ENCODE peak calls at places on chromosomes 4 and X, in six cellular contexts. X, C, A, V, Y and Q are unnamed samples.

GRCh38 chr4:151324449-151325319 is 721 bp downstream of the SH3D19 start:
- DNase-seq in V (peak), X (peak), A (peak), C (peak), Y (peak), Q (peak)

GRCh38 chrX:71128915-71129765 is 10.7 kb downstream of the MED12 start:
- DNase-seq in V (peak), X (peak), A (peak), C (peak), Y (peak), Q (peak)

GRCh38 chr4:138870739-138871633 is 144.6 kb upstream of the NOCT start:
- DNase-seq in Y (peak), V (peak), A (peak), C (peak), X (peak), Q (peak)

GRCh38 chr4:133921280-133922195 is 280.1 kb downstream of the PABPC4L start:
- DNase-seq in A (no peak), X (peak), C (no peak), Y (no peak), V (no peak), Q (peak)

GRCh38 chrX:118976599-118977340 is 2.4 kb downstream of the LONRF3 start:
- DNase-seq in X (no peak), Y (peak), C (no peak), A (no peak), V (no peak), Q (no peak)

GRCh38 chrX:10111364-10112148 is 45.2 kb upstream of the CLCN4 start:
- DNase-seq in V (no peak), Y (no peak), A (peak), X (no peak), C (no peak), Q (peak)

GRCh38 chr4:61162116-61162515 is 38.0 kb upstream of the ADGRL3 start:
- DNase-seq in A (no peak), Y (no peak), V (peak), C (peak), X (peak), Q (no peak)

GRCh38 chrX:43868791-43869190 is 13.5 kb downstream of the MAOB start:
- DNase-seq in X (no peak), A (no peak), V (no peak), C (no peak), Y (no peak), Q (no peak)

GRCh38 chrX:109858602-109859341 is 125.7 kb upstream of the ACSL4 start:
- DNase-seq in X (no peak), V (no peak), C (no peak), A (no peak), Y (no peak), Q (no peak)

GRCh38 chrX:133994576-133994975 is 9.2 kb upstream of the GPC3 start:
- DNase-seq in A (no peak), C (no peak), X (peak), Y (no peak), V (no peak), Q (no peak)

GRCh38 chr4:29131304-29131703 is 1588.9 kb upstream of the PCDH7 start:
- DNase-seq in V (no peak), A (no peak), X (no peak), Y (no peak), C (no peak), Q (no peak)

GRCh38 chrX:7147431-7147977 is at the start of gene STS:
- DNase-seq in A (no peak), Y (peak), C (no peak), X (peak), V (peak), Q (peak)

GRCh38 chr4:172042714-172043114 is 229.5 kb downstream of the GALNTL6 start:
- DNase-seq in Y (no peak), C (no peak), A (no peak), X (no peak), V (peak), Q (peak)

GRCh38 chrX:149521438-149521837 is 16.3 kb upstream of the IDS start:
- DNase-seq in V (no peak), C (no peak), A (no peak), X (no peak), Y (no peak), Q (no peak)

GRCh38 chr4:169275180-169275579 is 4.4 kb upstream of the SH3RF1 start:
- DNase-seq in A (no peak), Y (no peak), X (peak), V (no peak), C (no peak), Q (no peak)

GRCh38 chrX:153649178-153649914 is 2.3 kb downstream of the DUSP9 start:
- DNase-seq in Y (no peak), C (no peak), X (no peak), A (peak), V (no peak), Q (no peak)

GRCh38 chrX:13652256-13653021 is 502 bp upstream of the TCEANC start:
- DNase-seq in V (peak), C (peak), X (peak), A (no peak), Y (no peak), Q (peak)

GRCh38 chr4:142558851-142559250 is 287.2 kb downstream of the INPP4B start:
- DNase-seq in C (peak), V (no peak), A (no peak), Y (no peak), X (peak), Q (no peak)

GRCh38 chr4:4875147-4875546 is 15.7 kb downstream of the MSX1 start:
- DNase-seq in V (no peak), A (no peak), C (no peak), X (no peak), Y (no peak), Q (no peak)

GRCh38 chr4:55030606-55031005 is 94.8 kb downstream of the KDR start:
- DNase-seq in V (no peak), C (no peak), Y (no peak), A (no peak), X (no peak), Q (no peak)

GRCh38 chr4:90419124-90419711 is 292.0 kb downstream of the CCSER1 start:
- DNase-seq in A (peak), C (no peak), Y (no peak), V (peak), X (peak), Q (peak)

GRCh38 chr4:5448286-5448685 is 260.1 kb downstream of the EVC2 start:
- DNase-seq in C (no peak), Y (no peak), V (no peak), A (no peak), X (no peak), Q (no peak)

GRCh38 chrX:143683486-143683885 is 37.1 kb downstream of the SPANXN2 start:
- DNase-seq in Y (no peak), A (no peak), V (no peak), X (no peak), C (no peak), Q (no peak)

GRCh38 chr4:168516841-168517240 is 20.0 kb downstream of the PALLD start:
- DNase-seq in A (no peak), X (no peak), V (no peak), Y (no peak), C (no peak), Q (peak)

GRCh38 chr4:41964401-41964800 is 17.2 kb upstream of the DCAF4L1 start:
- DNase-seq in C (no peak), A (no peak), X (no peak), Y (no peak), V (no peak), Q (no peak)

GRCh38 chr4:41967392-41967791 is 14.2 kb upstream of the DCAF4L1 start:
- DNase-seq in Y (no peak), V (no peak), X (no peak), A (no peak), C (no peak), Q (no peak)

GRCh38 chr4:41957634-41958033 is 22.4 kb downstream of the TMEM33 start:
- DNase-seq in C (no peak), V (no peak), X (peak), A (peak), Y (no peak), Q (peak)

GRCh38 chr4:41963105-41963504 is 18.5 kb upstream of the DCAF4L1 start:
- DNase-seq in Y (no peak), C (peak), A (no peak), V (no peak), X (peak), Q (peak)
- TF ChIP-seq CTCF in Y (no peak), C (no peak), A (no peak), V (peak), X (peak), Q (no peak)

GRCh38 chr4:24912252-24913098 is at the start of gene CCDC149:
- DNase-seq in Y (peak), X (peak), C (peak), A (peak), V (peak), Q (peak)
- TF ChIP-seq CTCF in Y (no peak), X (no peak), C (no peak), A (no peak), V (no peak), Q (no peak)

GRCh38 chr4:186192068-186192751 is 843 bp downstream of the CYP4V2 start:
- DNase-seq in C (peak), V (peak), Y (peak), X (peak), A (no peak), Q (peak)

GRCh38 chr4:186190456-186191265 is 706 bp upstream of the CYP4V2 start:
- DNase-seq in Y (no peak), X (peak), V (no peak), C (no peak), A (peak), Q (no peak)

GRCh38 chr4:186189656-186190055 is 1.7 kb upstream of the CYP4V2 start:
- DNase-seq in A (no peak), C (no peak), V (no peak), Y (no peak), X (no peak), Q (no peak)

GRCh38 chr4:186193851-186194250 is 2.5 kb downstream of the CYP4V2 start:
- DNase-seq in X (no peak), C (no peak), Y (no peak), V (no peak), A (no peak), Q (no peak)

GRCh38 chr4:186191266-186192067 is at the start of gene CYP4V2:
- DNase-seq in Y (peak), X (peak), A (peak), C (peak), V (peak), Q (peak)
- TF ChIP-seq CTCF in Y (no peak), X (no peak), A (peak), C (peak), V (peak), Q (peak)

GRCh38 chrX:145923376-145923775 is 105.7 kb downstream of the SLITRK2 start:
- DNase-seq in X (no peak), C (no peak), V (no peak), Y (no peak), A (no peak), Q (no peak)
- TF ChIP-seq CTCF in X (no peak), C (no peak), V (no peak), Y (no peak), A (no peak), Q (no peak)

GRCh38 chrX:53294024-53294648 is 12.8 kb upstream of the IQSEC2 start:
- DNase-seq in C (peak), X (no peak), A (no peak), V (no peak), Y (no peak), Q (peak)
- TF ChIP-seq CTCF in C (peak), X (peak), A (no peak), V (peak), Y (no peak), Q (no peak)

GRCh38 chr4:109214622-109215350 is 87.7 kb downstream of the COL25A1 start:
- DNase-seq in V (no peak), X (peak), C (no peak), Y (no peak), A (no peak), Q (peak)

GRCh38 chr4:109215511-109215910 is 86.9 kb downstream of the COL25A1 start:
- DNase-seq in Y (no peak), A (no peak), X (no peak), V (no peak), C (no peak), Q (peak)

GRCh38 chr4:109209647-109210046 is 92.8 kb downstream of the COL25A1 start:
- DNase-seq in A (no peak), X (no peak), Y (no peak), V (no peak), C (no peak), Q (no peak)

GRCh38 chr4:109213056-109213455 is 89.4 kb downstream of the COL25A1 start:
- DNase-seq in Y (no peak), V (no peak), A (no peak), X (no peak), C (no peak), Q (no peak)

DNA sequence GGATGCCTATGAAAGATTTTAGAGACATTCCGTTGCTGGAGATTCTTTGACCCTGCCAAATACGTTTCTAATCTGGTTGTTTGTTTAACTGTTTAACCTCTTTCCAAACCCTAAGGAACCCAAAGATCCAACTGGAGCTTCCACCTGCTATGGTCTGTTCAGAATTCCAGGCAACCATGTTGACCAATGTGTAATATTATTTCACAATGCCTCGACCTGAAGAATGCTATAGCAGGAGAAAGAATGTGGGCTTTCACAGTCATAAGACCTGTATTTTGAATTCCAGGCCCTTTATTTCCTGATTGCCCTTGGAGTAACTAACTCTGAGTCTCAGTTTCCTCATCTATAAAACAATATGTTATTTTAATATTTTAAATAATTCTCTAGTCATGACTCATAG is 90.8 kb downstream of the COL25A1 start:
- DNase-seq in C (peak), V (no peak), A (no peak), Y (no peak), X (peak), Q (peak)
- TF ChIP-seq CTCF in C (no peak), V (no peak), A (no peak), Y (no peak), X (no peak), Q (no peak)

GRCh38 chr4:1765409-1766335 is 27.4 kb upstream of the FGFR3 start:
- DNase-seq in V (no peak), X (no peak), A (no peak), Y (no peak), C (no peak), Q (no peak)

GRCh38 chr4:1763070-1763549 is 30.0 kb upstream of the FGFR3 start:
- DNase-seq in X (no peak), Y (no peak), V (no peak), C (no peak), A (no peak), Q (no peak)

GRCh38 chr4:1764670-1765069 is 28.4 kb upstream of the FGFR3 start:
- DNase-seq in Y (no peak), V (no peak), X (no peak), C (no peak), A (no peak), Q (no peak)

GRCh38 chr4:1762264-1763010 is 30.7 kb upstream of the FGFR3 start:
- DNase-seq in V (no peak), C (no peak), A (no peak), X (no peak), Y (no peak), Q (no peak)

GRCh38 chr4:1763550-1764080 is 29.5 kb upstream of the FGFR3 start:
- DNase-seq in V (no peak), A (no peak), Y (peak), X (peak), C (peak), Q (peak)
- TF ChIP-seq CTCF in V (no peak), A (no peak), Y (no peak), X (no peak), C (no peak), Q (no peak)